ENCODE peak calls at places on chromosomes 6 and 20, in four cellular contexts. A is mammary epithelial cell, F is tibial nerve, Q is cerebellum. P is an unnamed sample.

GRCh38 chr20:17495826-17496225 is 35.4 kb downstream of the BFSP1 start:
- DNase-seq in A (peak; percentile 27), F (no peak), Q (no peak), P (no peak)

GRCh38 chr20:24742436-24742835 is 206.6 kb upstream of the CST7 start:
- DNase-seq in A (no peak), F (no peak), Q (no peak), P (no peak)

GRCh38 chr6:134949927-134950326 is at the start of gene ALDH8A1:
- DNase-seq in A (no peak), F (no peak), Q (no peak), P (peak; percentile 14)

GRCh38 chr6:43926644-43927524 is 156.9 kb downstream of the VEGFA start:
- DNase-seq in A (peak; percentile 93), F (no peak), Q (no peak), P (peak; percentile 96)

GRCh38 chr20:44684047-44684965 is 30.9 kb upstream of the CCN5 start:
- DNase-seq in A (no peak), F (no peak), Q (no peak), P (no peak)

GRCh38 chr6:97246842-97247241 is 36.2 kb downstream of the MMS22L start:
- DNase-seq in A (no peak), F (no peak), Q (no peak), P (no peak)

GRCh38 chr20:35953411-35954199 is 697 bp downstream of the SCAND1 start:
- DNase-seq in A (no peak), F (no peak), Q (peak; percentile 37), P (peak; percentile 51)

GRCh38 chr6:92708945-92709344 is 710.4 kb downstream of the EPHA7 start:
- DNase-seq in A (no peak), F (no peak), Q (no peak), P (no peak)

GRCh38 chr20:62263396-62263795 is 25.1 kb downstream of the OSBPL2 start:
- DNase-seq in A (no peak), F (no peak), Q (no peak), P (no peak)